ENCODE peak calls at places on chromosomes 13 and 19, in seven cellular contexts. B is AG04450, R is tibial artery, V is astrocyte of the spinal cord, P is lower leg skin, N is type B pancreatic cell, Z is kidney. F is an unnamed sample.

GRCh38 chr19:41427647-41428480 is 690 bp upstream of the B3GNT8 start:
- DNase-seq in N (no peak), P (no peak), Z (peak), V (no peak), B (no peak), R (no peak), F (peak)

GRCh38 chr13:112759053-112759452 is 69.2 kb downstream of the ATP11A start:
- DNase-seq in V (no peak), P (no peak), N (no peak), R (no peak), Z (peak), B (no peak), F (no peak)

GRCh38 chr13:44649118-44649455 is 73.0 kb upstream of the TSC22D1 start:
- DNase-seq in P (no peak), N (no peak), B (no peak), V (no peak), R (no peak), Z (no peak), F (no peak)

GRCh38 chr19:49786432-49786831 is 19.6 kb downstream of the AP2A1 start:
- DNase-seq in N (no peak), R (peak), V (peak), P (no peak), B (no peak), Z (peak), F (no peak)

GRCh38 chr13:113620036-113620435 is 35.5 kb downstream of the TFDP1 start:
- DNase-seq in B (no peak), V (no peak), N (no peak), Z (peak), R (no peak), P (no peak), F (no peak)

GRCh38 chr13:34886476-34886875 is 55.6 kb upstream of the NBEA start:
- DNase-seq in R (no peak), P (no peak), N (no peak), V (no peak), Z (no peak), B (no peak), F (no peak)

GRCh38 chr19:47111081-47111589 is 2.4 kb downstream of the ZC3H4 start:
- DNase-seq in B (no peak), P (no peak), R (no peak), Z (no peak), N (no peak), V (no peak), F (no peak)

GRCh38 chr13:58953638-58954037 is 1210.1 kb downstream of the DIAPH3 start:
- DNase-seq in N (no peak), B (no peak), V (peak), P (no peak), Z (no peak), R (no peak), F (no peak)

GRCh38 chr19:1164684-1165531 is 9.2 kb downstream of the SBNO2 start:
- DNase-seq in V (no peak), P (no peak), R (no peak), B (no peak), Z (peak), N (no peak), F (no peak)

GRCh38 chr19:21322528-21322927 is 6.7 kb downstream of the ZNF708 start:
- DNase-seq in R (no peak), V (peak), P (no peak), B (no peak), N (no peak), Z (no peak), F (no peak)

GRCh38 chr13:60273971-60274370 is 110.2 kb upstream of the DIAPH3 start:
- DNase-seq in N (no peak), Z (no peak), V (no peak), P (no peak), R (no peak), B (no peak), F (no peak)

GRCh38 chr13:112688560-112689497 is 1.0 kb upstream of the ATP11A start:
- DNase-seq in B (no peak), P (no peak), Z (peak), R (peak), V (peak), N (no peak), F (no peak)

GRCh38 chr13:102195566-102196462 is 206.0 kb downstream of the FGF14 start:
- DNase-seq in R (no peak), N (no peak), P (no peak), V (peak), Z (no peak), B (no peak), F (no peak)

GRCh38 chr19:21202865-21203494 is 61.1 kb downstream of the ZNF431 start:
- DNase-seq in R (no peak), P (no peak), B (no peak), N (no peak), Z (no peak), V (no peak), F (no peak)

GRCh38 chr19:50679177-50680125 is 30.2 kb downstream of the C19orf81 start:
- DNase-seq in P (peak), B (peak), N (peak), Z (peak), V (peak), R (peak), F (peak)

GRCh38 chr13:83232626-83233025 is 649.6 kb downstream of the SLITRK1 start:
- DNase-seq in Z (no peak), B (no peak), V (no peak), R (no peak), N (no peak), P (no peak), F (no peak)

GRCh38 chr19:45250832-45251451 is at the start of gene MARK4:
- DNase-seq in B (no peak), V (peak), N (peak), R (peak), P (no peak), Z (peak), F (no peak)

GRCh38 chr13:96020155-96020575 is 33.0 kb downstream of the UGGT2 start:
- DNase-seq in R (no peak), V (peak), P (peak), N (no peak), Z (no peak), B (peak), F (no peak)

GRCh38 chr13:48783181-48783630 is 129.5 kb downstream of the CYSLTR2 start:
- DNase-seq in R (peak), B (peak), Z (peak), V (peak), P (peak), N (no peak), F (no peak)

DNA sequence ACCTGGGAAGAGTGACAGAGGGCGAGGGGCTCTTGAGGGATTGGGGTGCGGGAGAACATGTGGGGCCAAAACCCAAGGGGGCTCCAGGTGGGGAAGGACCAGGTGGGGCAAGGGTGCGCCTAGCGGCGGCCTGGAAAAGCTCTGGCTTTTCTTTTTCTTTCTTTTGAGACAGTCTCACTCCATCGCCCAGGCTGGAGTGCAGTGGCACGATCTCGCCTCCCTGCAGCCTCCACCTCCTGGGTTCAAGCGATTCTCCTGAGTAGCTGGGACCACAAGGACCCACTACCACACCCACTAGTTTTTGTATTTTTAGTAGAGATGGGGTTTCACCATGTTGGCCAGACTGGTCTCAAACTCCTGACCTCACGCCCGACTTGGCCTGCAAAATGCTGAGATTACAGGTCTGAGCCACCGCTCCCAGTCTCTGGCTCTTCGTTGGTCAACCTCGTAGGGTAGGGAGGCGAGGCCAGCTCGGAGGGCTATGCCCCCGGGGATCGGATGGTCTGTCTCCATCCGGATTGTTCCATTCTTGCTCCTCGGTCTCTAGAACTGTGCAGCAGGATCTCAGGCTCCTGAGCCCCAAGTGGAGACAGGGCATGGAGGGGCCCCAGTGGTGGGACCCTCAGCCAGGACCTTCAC is 3.7 kb downstream of the GADD45B start:
- DNase-seq in P (no peak), R (no peak), Z (peak), B (no peak), N (no peak), V (no peak), F (no peak)
- TF ChIP-seq CTCF in P (no peak), R (no peak), Z (peak), B (no peak), N (peak), V (peak), F (no peak)

DNA sequence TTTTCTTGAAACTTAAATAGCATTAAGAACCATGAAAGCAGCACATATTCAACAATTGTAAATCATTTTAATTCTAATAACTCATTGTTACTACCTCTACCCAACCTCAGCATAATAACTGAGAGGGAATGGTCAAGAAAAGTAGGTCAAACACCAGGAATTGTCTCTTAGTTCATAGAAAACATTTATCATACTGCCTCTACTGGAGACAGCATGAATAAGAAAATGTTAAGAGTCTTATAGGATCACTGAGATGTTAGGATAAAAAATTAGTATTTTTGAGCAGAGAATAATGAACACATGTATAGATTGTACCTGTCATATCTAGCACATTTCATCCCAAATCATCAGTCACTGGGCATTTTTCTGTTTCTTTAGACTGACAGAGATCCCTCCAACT is 515.3 kb downstream of the PCDH9 start:
- DNase-seq in Z (no peak), R (no peak), P (no peak), B (no peak), V (no peak), N (no peak), F (no peak)
- TF ChIP-seq CTCF in Z (no peak), R (no peak), P (no peak), B (peak), V (peak), N (peak), F (no peak)

DNA sequence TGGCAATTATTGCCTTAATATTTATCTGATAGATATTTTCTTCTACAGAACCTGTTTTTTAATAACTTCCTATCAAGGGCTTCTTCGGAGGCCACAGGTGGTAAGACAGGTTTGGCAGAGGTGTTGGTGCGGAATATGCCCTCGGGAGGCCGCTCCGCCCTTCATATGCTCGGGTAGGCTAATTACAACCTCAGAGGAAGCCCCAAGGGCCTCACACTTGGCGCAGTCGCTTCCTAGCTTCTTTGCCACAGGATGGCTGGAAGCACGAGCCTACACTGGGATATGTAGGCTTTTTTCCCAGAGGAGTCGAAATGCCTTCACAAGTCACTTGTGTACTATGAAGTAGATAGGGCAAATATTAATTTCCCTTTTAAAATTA is 68.8 kb downstream of the LMO7 start:
- DNase-seq in Z (peak), N (no peak), V (no peak), B (no peak), P (peak), R (no peak), F (peak)
- TF ChIP-seq CTCF in Z (no peak), N (no peak), V (no peak), B (no peak), P (no peak), R (no peak), F (no peak)

DNA sequence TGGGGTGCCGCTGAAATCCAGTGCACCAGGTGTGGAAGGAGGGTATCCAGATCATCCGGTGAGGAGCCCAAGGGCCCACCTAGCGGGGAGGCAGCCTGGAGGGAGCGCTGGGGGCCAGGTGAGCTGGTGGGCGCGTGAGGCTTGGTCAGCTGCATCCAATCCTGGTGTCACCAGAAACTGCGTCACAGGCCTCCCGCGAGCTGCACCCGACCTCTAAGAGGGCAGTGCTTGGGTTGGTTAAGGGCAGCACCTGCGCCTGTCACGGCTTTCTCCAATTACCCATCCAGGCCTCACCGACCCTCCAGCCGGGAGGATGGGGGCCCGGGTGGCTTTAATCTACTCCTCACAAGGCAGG is 284 bp downstream of the RNF17 start:
- DNase-seq in N (no peak), V (no peak), Z (no peak), B (no peak), R (no peak), P (no peak), F (no peak)
- TF ChIP-seq CTCF in N (no peak), V (no peak), Z (no peak), B (no peak), R (no peak), P (no peak), F (no peak)

DNA sequence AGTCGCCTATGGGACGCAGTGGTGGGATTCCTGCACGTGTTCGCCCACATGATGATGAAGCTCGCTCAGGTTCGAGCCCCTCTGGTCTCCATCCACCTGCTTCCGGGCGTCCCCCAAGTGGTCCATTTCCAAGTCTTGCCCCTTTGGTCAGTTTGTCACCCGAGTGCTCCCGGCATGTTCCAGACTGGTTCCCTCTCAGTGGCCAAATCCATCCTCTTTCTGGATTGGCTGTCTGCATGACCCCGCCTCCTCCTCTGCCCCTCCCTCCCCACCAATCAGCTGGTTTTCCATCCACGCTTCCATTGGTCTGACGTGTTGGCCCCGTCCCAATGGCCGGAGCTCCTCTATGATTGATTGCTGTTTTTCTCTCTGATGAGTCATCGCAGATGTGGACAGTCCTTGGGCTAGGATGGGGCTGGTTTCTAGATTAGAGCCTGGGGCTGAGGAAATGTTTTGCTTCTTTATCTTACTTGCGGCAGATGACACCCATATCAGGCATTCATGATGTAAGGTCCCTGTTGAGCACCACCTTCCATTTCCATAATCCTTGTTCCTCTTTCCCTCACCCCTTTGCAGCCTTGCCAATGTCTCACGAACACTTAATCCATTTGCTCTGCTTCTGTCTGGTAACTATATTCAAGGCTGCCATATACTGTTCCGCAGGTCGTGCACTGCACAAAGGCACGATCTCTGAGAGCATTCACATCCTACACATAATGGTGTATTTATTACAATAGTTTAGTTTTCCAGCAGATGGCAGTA is 73.8 kb downstream of the MAP4K1 start:
- DNase-seq in R (peak), N (no peak), P (peak), V (peak), B (peak), Z (peak), F (no peak)
- TF ChIP-seq CTCF in R (peak), N (no peak), P (no peak), V (peak), B (no peak), Z (peak), F (no peak)

DNA sequence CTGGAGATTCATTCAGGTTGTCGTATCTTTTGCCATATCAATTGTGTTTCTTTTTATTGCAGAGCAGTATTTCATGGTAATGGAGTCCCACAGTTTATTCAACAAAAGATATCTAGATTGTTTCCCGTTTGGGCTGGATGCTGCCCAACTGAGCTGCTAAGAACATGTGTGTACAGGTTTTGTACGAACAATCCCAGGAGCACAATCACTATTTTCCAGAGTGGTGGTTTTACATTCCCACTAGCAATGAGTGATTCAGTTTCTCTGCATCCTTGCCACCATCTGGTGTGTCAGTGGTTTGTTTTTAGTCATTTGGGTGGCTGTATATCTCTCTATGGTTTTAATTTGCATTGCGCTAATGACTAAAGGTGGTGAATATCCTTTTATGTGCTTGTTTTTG is 52.7 kb upstream of the ZDHHC20 start:
- DNase-seq in P (no peak), R (no peak), B (no peak), Z (no peak), V (peak), N (no peak), F (no peak)
- TF ChIP-seq CTCF in P (no peak), R (no peak), B (no peak), Z (no peak), V (no peak), N (no peak), F (no peak)

GRCh38 chr13:33711441-33711840 is 106.5 kb upstream of the RFC3 start:
- DNase-seq in P (no peak), B (no peak), N (no peak), Z (no peak), V (no peak), R (no peak), F (no peak)
- TF ChIP-seq CTCF in P (no peak), B (no peak), N (no peak), Z (no peak), V (no peak), R (no peak), F (no peak)

F was measured in breast epithelium.